ENCODE peak calls at places on chromosomes 16 and 17, in six cellular contexts. N is NCI-H524, S is NCI-H1048, D is NCI-H510A, E is hepatocyte, C is AG09319. W is an unnamed sample.
A peak's percentile ranks its signal among the peaks of the same experiment; 100 is the strongest.

GRCh38 chr17:28763137-28763799 is 19.5 kb downstream of the TRAF4 start:
- DNase-seq in E (no peak), C (no peak), D (no peak), S (no peak), N (no peak), W (no peak)

GRCh38 chr17:79970576-79971068 is 65.0 kb downstream of the TBC1D16 start:
- DNase-seq in S (no peak), D (no peak), N (peak; percentile 80), C (no peak), E (peak; percentile 75), W (no peak)

GRCh38 chr16:51731160-51731559 is 580.1 kb upstream of the SALL1 start:
- DNase-seq in D (no peak), N (no peak), E (no peak), S (no peak), C (no peak), W (no peak)

GRCh38 chr16:67244387-67245188 is 2.7 kb downstream of the FHOD1 start:
- DNase-seq in E (peak; percentile 55), S (no peak), N (no peak), D (no peak), C (peak; percentile 38), W (no peak)

GRCh38 chr17:81101614-81102306 is 63.5 kb upstream of the PVALEF start:
- DNase-seq in C (peak; percentile 34), N (peak; percentile 89), S (peak; percentile 65), E (peak; percentile 93), D (peak; percentile 13), W (no peak)

GRCh38 chr17:50661795-50662391 is 27.2 kb downstream of the ABCC3 start:
- DNase-seq in C (peak; percentile 84), N (peak; percentile 61), S (no peak), D (peak; percentile 63), E (peak; percentile 80), W (no peak)

GRCh38 chr17:80181431-80181830 is 11.6 kb downstream of the CARD14 start:
- DNase-seq in S (no peak), E (no peak), N (no peak), D (no peak), C (no peak), W (no peak)

GRCh38 chr17:81523139-81524062 is 4.8 kb upstream of the FSCN2 start:
- DNase-seq in S (no peak), D (no peak), C (no peak), N (peak; percentile 63), E (peak; percentile 83), W (no peak)

GRCh38 chr17:4436846-4437245 is 3.1 kb downstream of the SPNS3 start:
- DNase-seq in N (no peak), C (no peak), E (no peak), S (no peak), D (no peak), W (no peak)

GRCh38 chr16:15034266-15035162 is 21.4 kb downstream of the NTAN1 start:
- DNase-seq in C (no peak), E (no peak), D (no peak), N (no peak), S (no peak), W (no peak)

GRCh38 chr17:77370536-77370935 is 229.8 kb downstream of the SEC14L1 start:
- DNase-seq in D (no peak), S (no peak), N (no peak), E (no peak), C (no peak), W (no peak)

GRCh38 chr17:10268005-10268404 is 69.6 kb upstream of the GAS7 start:
- DNase-seq in C (no peak), D (no peak), S (no peak), N (no peak), E (no peak), W (no peak)

GRCh38 chr17:42247734-42248133 is 28.5 kb downstream of the STAT5B start:
- DNase-seq in E (peak; percentile 35), C (peak; percentile 22), N (no peak), D (no peak), S (no peak), W (no peak)

GRCh38 chr17:40123811-40124114 is 2.0 kb downstream of the MSL1 start:
- DNase-seq in E (no peak), N (no peak), D (no peak), S (no peak), C (no peak), W (no peak)

W was measured in NCI-H187 treated with DMSO at 0.1 percent for 48 hours.